ENCODE peak calls at places on chromosomes 16 and 17, in nine cellular contexts. H is neural progenitor cell; W is fibroblast of the aortic adventitia; N is cardiac fibroblast; L is heart right ventricle; V is activated B cell treated with CpG ODN at 0.5 μM for 24 hours; G is neural crest cell; Z is Caco-2; R is CD4-positive, alpha-beta T cell. F is an unnamed sample.

GRCh38 chr17:55451758-55452468 is 30.3 kb upstream of the MMD start:
- DNase-seq in Z (no peak), W (peak; percentile 84), V (no peak), N (peak; percentile 74), L (no peak), R (no peak), H (no peak), G (no peak), F (no peak)

GRCh38 chr16:82379601-82380000 is 209.6 kb upstream of the MPHOSPH6 start:
- DNase-seq in V (no peak), Z (no peak), G (no peak), R (no peak), N (no peak), H (no peak), W (no peak), L (no peak), F (no peak)

GRCh38 chr17:75950850-75951554 is 10.2 kb upstream of the FBF1 start:
- DNase-seq in V (no peak), W (peak; percentile 34), N (peak; percentile 45), H (no peak), Z (no peak), G (no peak), L (no peak), R (no peak), F (no peak)

GRCh38 chr17:61452301-61453290 is at the start of gene TBX4:
- DNase-seq in R (no peak), H (peak; percentile 65), L (no peak), W (no peak), V (no peak), N (no peak), G (no peak), Z (no peak), F (no peak)

GRCh38 chr17:44981221-44981968 is 13.3 kb upstream of the C1QL1 start:
- DNase-seq in W (peak; percentile 32), N (peak; percentile 47), Z (no peak), H (no peak), L (no peak), R (no peak), G (no peak), V (no peak), F (no peak)

GRCh38 chr17:2707721-2708584 is 3.6 kb downstream of the CLUH start:
- DNase-seq in N (peak; percentile 25), Z (no peak), G (peak; percentile 39), V (no peak), W (no peak), R (no peak), L (peak; percentile 81), H (peak; percentile 72), F (no peak)

GRCh38 chr17:70251704-70252103 is 82.4 kb downstream of the KCNJ2 start:
- DNase-seq in L (no peak), N (peak; percentile 1), H (no peak), G (no peak), R (no peak), W (no peak), Z (no peak), V (no peak), F (no peak)

GRCh38 chr17:30716461-30717289 is 107.8 kb downstream of the CRLF3 start:
- DNase-seq in R (no peak), Z (peak; percentile 43), N (peak; percentile 32), L (no peak), H (no peak), W (peak; percentile 20), G (no peak), V (no peak), F (no peak)

GRCh38 chr17:40099627-40100418 is 566 bp downstream of the NR1D1 start:
- DNase-seq in N (no peak), H (no peak), L (no peak), R (no peak), W (no peak), G (no peak), Z (no peak), V (peak; percentile 36), F (no peak)

GRCh38 chr17:76014925-76015261 is 12.2 kb downstream of the EVPL start:
- DNase-seq in L (no peak), N (no peak), H (no peak), Z (no peak), G (no peak), W (no peak), R (no peak), V (no peak), F (no peak)

GRCh38 chr16:72270531-72270930 is 98.6 kb upstream of the PMFBP1 start:
- DNase-seq in V (no peak), N (peak; percentile 6), Z (peak; percentile 62), G (no peak), W (no peak), H (no peak), R (no peak), L (no peak), F (no peak)

GRCh38 chr16:868846-869822 is 68.6 kb upstream of the GNG13 start:
- DNase-seq in H (no peak), G (no peak), R (no peak), V (no peak), N (no peak), L (no peak), W (no peak), Z (no peak), F (no peak)

GRCh38 chr17:4332296-4332970 is 34.0 kb downstream of the UBE2G1 start:
- DNase-seq in W (no peak), G (no peak), V (no peak), H (peak; percentile 33), R (no peak), N (no peak), Z (no peak), L (no peak), F (no peak)

GRCh38 chr17:57888311-57889216 is 38.7 kb upstream of the MRPS23 start:
- DNase-seq in V (no peak), H (no peak), N (no peak), R (no peak), Z (no peak), L (no peak), G (no peak), W (no peak), F (no peak)

GRCh38 chr17:57892146-57892819 is 42.4 kb upstream of the MRPS23 start:
- DNase-seq in R (peak; percentile 57), Z (peak; percentile 89), N (peak; percentile 94), L (peak; percentile 87), V (peak; percentile 77), G (peak; percentile 91), W (peak; percentile 95), H (peak; percentile 91), F (peak; percentile 91)

GRCh38 chr17:57890857-57891232 is 41.0 kb upstream of the MRPS23 start:
- DNase-seq in V (no peak), G (no peak), R (no peak), L (peak; percentile 59), W (no peak), N (no peak), H (no peak), Z (no peak), F (no peak)

GRCh38 chr17:57889252-57889651 is 39.4 kb upstream of the MRPS23 start:
- DNase-seq in V (no peak), H (no peak), Z (no peak), R (no peak), W (no peak), L (no peak), N (no peak), G (no peak), F (no peak)

GRCh38 chr17:57889892-57890856 is 40.3 kb upstream of the MRPS23 start:
- DNase-seq in R (no peak), V (no peak), Z (no peak), N (peak; percentile 88), H (no peak), L (peak; percentile 87), G (no peak), W (peak; percentile 91), F (no peak)
- TF ChIP-seq CTCF in R (no peak), V (no peak), Z (no peak), N (peak; percentile 22), H (no peak), L (no peak), G (no peak), W (peak; percentile 2), F (no peak)

GRCh38 chr16:66515543-66516171 is 34.3 kb downstream of the TK2 start:
- DNase-seq in G (no peak), N (peak; percentile 88), V (no peak), W (peak; percentile 77), R (no peak), Z (no peak), L (no peak), H (no peak), F (no peak)
- TF ChIP-seq CTCF in G (peak; percentile 39), N (peak; percentile 63), V (no peak), W (peak; percentile 56), R (no peak), Z (no peak), L (peak; percentile 48), H (peak; percentile 15), F (peak; percentile 16)

GRCh38 chr16:52532384-52532783 is 14.6 kb downstream of the TOX3 start:
- DNase-seq in N (no peak), L (no peak), W (no peak), Z (no peak), V (no peak), G (no peak), R (no peak), H (no peak), F (no peak)

GRCh38 chr16:52526830-52527229 is 20.1 kb downstream of the TOX3 start:
- DNase-seq in W (no peak), N (no peak), R (no peak), L (no peak), H (no peak), G (no peak), V (no peak), Z (no peak), F (no peak)

GRCh38 chr16:52526429-52526828 is 20.5 kb downstream of the TOX3 start:
- DNase-seq in G (no peak), R (no peak), Z (no peak), W (no peak), H (peak; percentile 89), L (no peak), N (no peak), V (no peak), F (no peak)

GRCh38 chr16:52529226-52529625 is 17.7 kb downstream of the TOX3 start:
- DNase-seq in W (no peak), H (no peak), N (no peak), G (no peak), Z (no peak), R (no peak), L (no peak), V (no peak), F (no peak)

DNA sequence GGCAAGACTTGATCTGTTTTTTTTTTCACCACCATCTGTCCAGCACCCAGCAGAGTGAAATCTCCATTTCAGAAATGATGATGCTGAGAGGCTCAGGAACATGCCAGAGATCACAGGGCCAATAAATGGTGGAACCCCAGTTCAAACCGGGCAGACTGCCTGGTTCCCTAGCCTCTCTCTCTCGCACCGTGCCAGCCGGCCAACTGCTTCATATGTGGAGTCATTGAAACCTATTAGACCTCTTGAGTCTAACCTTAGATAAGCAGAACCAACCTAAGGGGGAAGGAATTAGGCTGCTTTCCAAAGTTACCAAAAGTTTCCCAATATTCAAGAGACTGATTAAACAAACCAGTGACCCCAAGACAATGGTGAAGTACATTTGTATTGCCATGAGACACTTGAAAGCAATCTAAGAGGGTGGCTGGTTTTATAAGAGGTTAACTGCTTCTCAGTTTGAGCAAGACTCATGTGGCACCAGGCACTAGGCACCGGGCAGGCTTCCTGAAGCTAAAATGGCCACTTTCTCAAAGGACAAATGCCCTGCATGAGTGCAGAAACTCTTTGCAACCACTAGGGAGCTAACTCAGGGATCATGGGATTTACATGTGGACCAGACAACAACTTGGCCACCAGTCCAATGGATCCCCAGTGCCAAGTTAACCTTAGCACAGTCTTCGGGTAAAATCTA is 18.4 kb downstream of the TOX3 start:
- DNase-seq in L (no peak), V (no peak), Z (no peak), W (no peak), G (no peak), N (no peak), H (no peak), R (no peak), F (no peak)
- TF ChIP-seq CTCF in L (no peak), V (no peak), Z (no peak), W (no peak), G (peak; percentile 33), N (no peak), H (peak; percentile 38), R (no peak), F (peak; percentile 26)

GRCh38 chr16:69105501-69106361 is at the start of gene HAS3:
- DNase-seq in N (peak; percentile 74), Z (peak; percentile 73), G (peak; percentile 58), V (peak; percentile 38), H (peak; percentile 91), L (no peak), R (no peak), W (peak; percentile 66), F (peak; percentile 53)
- TF ChIP-seq CTCF in N (peak; percentile 23), Z (peak; percentile 60), G (peak; percentile 40), V (no peak), H (peak; percentile 42), L (peak; percentile 15), R (no peak), W (peak; percentile 33), F (peak; percentile 4)